ENCODE peak calls at places on chromosomes 12 and 14, in ten cellular contexts. G, W, V, X, C, R, F, Q, N and M are unnamed samples.

GRCh38 chr12:81077686-81078441 is at the start of gene ACSS3:
- DNase-seq in G (no peak), Q (no peak), R (no peak), F (no peak), V (peak), C (no peak), X (no peak), W (no peak), N (peak), M (no peak)

GRCh38 chr14:76763362-76764041 is 2.2 kb downstream of the VASH1 start:
- DNase-seq in F (no peak), N (no peak), W (no peak), Q (no peak), C (no peak), R (no peak), V (peak), X (no peak), G (no peak), M (no peak)

GRCh38 chr14:99595524-99595923 is 8.5 kb downstream of the CCDC85C start:
- DNase-seq in F (no peak), W (no peak), X (no peak), C (no peak), R (no peak), G (no peak), V (no peak), Q (no peak), N (no peak), M (no peak)

GRCh38 chr14:96538663-96539317 is 36.6 kb downstream of the PAPOLA start:
- DNase-seq in C (no peak), R (no peak), Q (no peak), G (no peak), F (no peak), W (no peak), N (no peak), V (peak), X (no peak), M (no peak)

GRCh38 chr14:69713127-69713800 is 53.7 kb upstream of the SRSF5 start:
- DNase-seq in C (no peak), G (no peak), X (no peak), W (no peak), V (no peak), F (peak), R (peak), N (no peak), Q (no peak), M (peak)

GRCh38 chr12:56987551-56988053 is 18.7 kb downstream of the ZBTB39 start:
- DNase-seq in G (peak), V (peak), R (peak), N (peak), X (peak), W (peak), Q (peak), C (peak), F (peak), M (peak)

GRCh38 chr12:67299936-67300335 is 30.8 kb downstream of the CAND1 start:
- DNase-seq in W (no peak), N (no peak), C (no peak), X (no peak), F (no peak), Q (no peak), V (peak), R (no peak), G (no peak), M (no peak)

GRCh38 chr14:93947282-93947681 is 20.1 kb downstream of the FAM181A start:
- DNase-seq in R (no peak), Q (no peak), X (no peak), G (no peak), V (no peak), N (no peak), F (no peak), C (no peak), W (no peak), M (no peak)

GRCh38 chr12:124792961-124793441 is 70.7 kb downstream of the SCARB1 start:
- DNase-seq in W (no peak), Q (no peak), C (no peak), N (no peak), G (no peak), V (peak), R (no peak), F (no peak), X (no peak), M (no peak)

GRCh38 chr12:121465921-121466799 is 66.2 kb downstream of the RNF34 start:
- DNase-seq in X (peak), Q (no peak), G (peak), W (peak), R (peak), V (peak), N (peak), F (peak), C (no peak), M (peak)

GRCh38 chr12:79933580-79934264 is 1.2 kb downstream of the PPP1R12A start:
- DNase-seq in X (no peak), W (peak), N (no peak), R (no peak), F (peak), C (no peak), V (peak), Q (no peak), G (peak), M (peak)

GRCh38 chr12:98660521-98660920 is 15.4 kb downstream of the APAF1 start:
- DNase-seq in V (no peak), X (no peak), W (no peak), C (no peak), F (no peak), R (no peak), G (no peak), N (no peak), Q (no peak), M (no peak)

GRCh38 chr12:76310110-76310509 is 38.1 kb downstream of the BBS10 start:
- DNase-seq in G (no peak), Q (no peak), F (peak), W (no peak), C (peak), V (peak), X (no peak), N (no peak), R (no peak), M (peak)

GRCh38 chr12:7877421-7877820 is 4.7 kb upstream of the SLC2A14 start:
- DNase-seq in R (no peak), W (no peak), Q (no peak), X (no peak), F (no peak), N (no peak), C (no peak), G (no peak), V (no peak), M (no peak)

GRCh38 chr12:132432721-132433577 is 57.0 kb upstream of the FBRSL1 start:
- DNase-seq in W (no peak), X (no peak), Q (no peak), G (no peak), C (no peak), N (no peak), R (no peak), V (no peak), F (no peak), M (no peak)

GRCh38 chr14:99986416-99986815 is 78.8 kb upstream of the EVL start:
- DNase-seq in C (no peak), R (no peak), X (no peak), N (no peak), G (no peak), V (no peak), Q (no peak), F (no peak), W (no peak), M (no peak)

GRCh38 chr14:106691601-106692291 is 1165.4 kb downstream of the TMEM121 start:
- DNase-seq in V (no peak), F (no peak), G (peak), Q (no peak), C (no peak), X (peak), W (peak), R (no peak), N (no peak), M (no peak)

GRCh38 chr12:93879476-93880376 is 202.6 kb downstream of the CRADD start:
- DNase-seq in X (no peak), N (peak), V (peak), G (no peak), F (no peak), C (peak), R (no peak), W (no peak), Q (no peak), M (no peak)

GRCh38 chr14:68607081-68607851 is 185.6 kb downstream of the ZFP36L1 start:
- DNase-seq in W (no peak), N (no peak), F (no peak), V (peak), X (no peak), Q (no peak), R (peak), G (no peak), C (no peak), M (no peak)

GRCh38 chr12:105860556-105861207 is 278.1 kb downstream of the NUAK1 start:
- DNase-seq in W (no peak), X (no peak), V (no peak), F (no peak), G (no peak), N (no peak), Q (no peak), R (peak), C (no peak), M (no peak)